ENCODE peak calls at places on chromosomes 12 and 14, in nine cellular contexts. One of them, this sample, is unnamed.

GRCh38 chr12:81863406-81863805 is 104.3 kb upstream of the PPFIA2 start:
- DNase-seq in tibial nerve: no peak
- DNase-seq in hepatocyte: no peak
- DNase-seq in OCI-LY7: no peak
- DNase-seq in heart right ventricle: no peak
- DNase-seq in colonic mucosa: no peak
- DNase-seq in lower leg skin: no peak
- DNase-seq in choroid plexus epithelial cell: peak
- DNase-seq in upper lobe of left lung: no peak
- DNase-seq in this sample: peak

GRCh38 chr14:60506985-60507829 is 1.7 kb upstream of the SIX6 start:
- DNase-seq in tibial nerve: no peak
- DNase-seq in choroid plexus epithelial cell: no peak
- DNase-seq in heart right ventricle: no peak
- DNase-seq in OCI-LY7: no peak
- DNase-seq in lower leg skin: no peak
- DNase-seq in colonic mucosa: no peak
- DNase-seq in upper lobe of left lung: peak
- DNase-seq in hepatocyte: no peak
- DNase-seq in this sample: no peak

GRCh38 chr14:56581041-56581727 is 1.6 kb downstream of the TMEM260 start:
- DNase-seq in tibial nerve: no peak
- DNase-seq in hepatocyte: no peak
- DNase-seq in colonic mucosa: no peak
- DNase-seq in upper lobe of left lung: no peak
- DNase-seq in lower leg skin: no peak
- DNase-seq in OCI-LY7: no peak
- DNase-seq in choroid plexus epithelial cell: no peak
- DNase-seq in heart right ventricle: no peak
- DNase-seq in this sample: no peak

GRCh38 chr14:86057018-86057667 is 527.2 kb downstream of the FLRT2 start:
- DNase-seq in heart right ventricle: no peak
- DNase-seq in lower leg skin: no peak
- DNase-seq in tibial nerve: peak
- DNase-seq in OCI-LY7: peak
- DNase-seq in hepatocyte: peak
- DNase-seq in colonic mucosa: no peak
- DNase-seq in upper lobe of left lung: no peak
- DNase-seq in choroid plexus epithelial cell: peak
- DNase-seq in this sample: peak

GRCh38 chr14:69010632-69011031 is 31.5 kb upstream of the ACTN1 start:
- DNase-seq in hepatocyte: no peak
- DNase-seq in choroid plexus epithelial cell: no peak
- DNase-seq in heart right ventricle: no peak
- DNase-seq in colonic mucosa: peak
- DNase-seq in tibial nerve: no peak
- DNase-seq in OCI-LY7: no peak
- DNase-seq in upper lobe of left lung: no peak
- DNase-seq in lower leg skin: no peak
- DNase-seq in this sample: no peak

GRCh38 chr12:111780615-111781014 is 13.9 kb downstream of the ALDH2 start:
- DNase-seq in OCI-LY7: no peak
- DNase-seq in choroid plexus epithelial cell: no peak
- DNase-seq in tibial nerve: no peak
- DNase-seq in lower leg skin: no peak
- DNase-seq in heart right ventricle: no peak
- DNase-seq in colonic mucosa: peak
- DNase-seq in hepatocyte: peak
- DNase-seq in upper lobe of left lung: no peak
- DNase-seq in this sample: no peak

GRCh38 chr12:47736216-47736615 is 10.9 kb upstream of the ENDOU start:
- DNase-seq in hepatocyte: no peak
- DNase-seq in choroid plexus epithelial cell: no peak
- DNase-seq in OCI-LY7: no peak
- DNase-seq in lower leg skin: no peak
- DNase-seq in upper lobe of left lung: no peak
- DNase-seq in tibial nerve: no peak
- DNase-seq in heart right ventricle: no peak
- DNase-seq in colonic mucosa: no peak
- DNase-seq in this sample: no peak

GRCh38 chr12:14138495-14138894 is 157.1 kb upstream of the GRIN2B start:
- DNase-seq in tibial nerve: no peak
- DNase-seq in hepatocyte: peak
- DNase-seq in heart right ventricle: no peak
- DNase-seq in OCI-LY7: peak
- DNase-seq in upper lobe of left lung: no peak
- DNase-seq in lower leg skin: no peak
- DNase-seq in choroid plexus epithelial cell: no peak
- DNase-seq in colonic mucosa: no peak
- DNase-seq in this sample: no peak

DNA sequence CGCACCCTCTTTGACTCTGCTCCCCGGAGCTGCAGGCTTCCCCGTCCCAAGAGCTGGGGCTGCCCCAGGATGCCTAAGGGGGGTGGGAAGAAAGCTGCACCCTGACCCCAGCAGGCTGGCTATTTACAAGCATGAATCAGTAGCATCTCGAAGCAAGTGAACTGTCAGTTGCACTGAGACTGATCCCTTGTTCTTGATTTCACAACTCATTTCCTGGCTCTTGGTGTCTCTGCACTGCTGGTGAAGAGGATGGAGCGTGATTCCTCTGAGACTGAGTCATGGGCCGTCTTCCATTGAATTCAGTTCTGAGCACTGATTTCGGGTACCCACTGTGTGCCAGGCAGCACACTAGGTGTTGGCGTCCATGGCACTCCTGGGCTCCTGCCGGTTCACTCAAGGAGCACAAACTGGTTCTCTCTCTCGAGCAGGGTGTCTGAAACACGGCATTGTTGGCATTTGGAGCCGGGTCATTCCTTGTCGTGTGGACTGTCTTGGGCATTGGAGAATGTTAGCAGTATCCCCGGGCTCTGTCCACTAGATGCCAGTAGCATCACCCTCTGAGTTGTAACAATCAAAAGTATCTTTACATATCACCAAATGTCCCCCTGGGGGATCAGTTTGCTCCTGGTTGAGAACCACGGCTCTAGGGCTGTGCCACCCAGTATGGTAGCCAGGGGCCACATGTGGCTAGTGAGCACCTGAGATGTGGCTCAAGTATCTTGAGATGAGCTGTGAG is 86.9 kb downstream of the RIN3 start:
- DNase-seq in colonic mucosa: no peak
- DNase-seq in lower leg skin: no peak
- DNase-seq in heart right ventricle: no peak
- DNase-seq in upper lobe of left lung: no peak
- DNase-seq in hepatocyte: no peak
- DNase-seq in tibial nerve: no peak
- DNase-seq in choroid plexus epithelial cell: peak
- DNase-seq in OCI-LY7: no peak
- DNase-seq in this sample: peak
- TF ChIP-seq CTCF in colonic mucosa: no peak
- TF ChIP-seq CTCF in lower leg skin: no peak
- TF ChIP-seq CTCF in heart right ventricle: no peak
- TF ChIP-seq CTCF in upper lobe of left lung: no peak
- TF ChIP-seq CTCF in hepatocyte: no peak
- TF ChIP-seq CTCF in tibial nerve: no peak
- TF ChIP-seq CTCF in choroid plexus epithelial cell: peak
- TF ChIP-seq CTCF in OCI-LY7: no peak
- TF ChIP-seq CTCF in this sample: peak

GRCh38 chr12:121214855-121215745 is 5.2 kb downstream of the P2RX4 start:
- DNase-seq in colonic mucosa: peak
- DNase-seq in hepatocyte: peak
- DNase-seq in heart right ventricle: no peak
- DNase-seq in OCI-LY7: no peak
- DNase-seq in lower leg skin: no peak
- DNase-seq in tibial nerve: no peak
- DNase-seq in choroid plexus epithelial cell: peak
- DNase-seq in upper lobe of left lung: no peak
- DNase-seq in this sample: peak
- H3K4me3 ChIP-seq in colonic mucosa: no peak
- H3K4me3 ChIP-seq in hepatocyte: no peak
- H3K4me3 ChIP-seq in heart right ventricle: no peak
- H3K4me3 ChIP-seq in OCI-LY7: no peak
- H3K4me3 ChIP-seq in lower leg skin: no peak
- H3K4me3 ChIP-seq in tibial nerve: no peak
- H3K4me3 ChIP-seq in choroid plexus epithelial cell: no peak
- H3K4me3 ChIP-seq in upper lobe of left lung: no peak
- H3K4me3 ChIP-seq in this sample: no peak

GRCh38 chr12:2460051-2460450 is 334.7 kb upstream of the FKBP4 start:
- DNase-seq in OCI-LY7: no peak
- DNase-seq in lower leg skin: no peak
- DNase-seq in choroid plexus epithelial cell: no peak
- DNase-seq in hepatocyte: no peak
- DNase-seq in heart right ventricle: no peak
- DNase-seq in tibial nerve: no peak
- DNase-seq in upper lobe of left lung: no peak
- DNase-seq in colonic mucosa: no peak
- DNase-seq in this sample: no peak
- TF ChIP-seq CTCF in OCI-LY7: no peak
- TF ChIP-seq CTCF in lower leg skin: no peak
- TF ChIP-seq CTCF in choroid plexus epithelial cell: no peak
- TF ChIP-seq CTCF in hepatocyte: no peak
- TF ChIP-seq CTCF in heart right ventricle: no peak
- TF ChIP-seq CTCF in tibial nerve: no peak
- TF ChIP-seq CTCF in upper lobe of left lung: no peak
- TF ChIP-seq CTCF in colonic mucosa: no peak
- TF ChIP-seq CTCF in this sample: no peak

GRCh38 chr14:72892879-72893635 is 844 bp downstream of the DPF3 start:
- DNase-seq in OCI-LY7: peak
- DNase-seq in choroid plexus epithelial cell: peak
- DNase-seq in tibial nerve: no peak
- DNase-seq in hepatocyte: peak
- DNase-seq in colonic mucosa: peak
- DNase-seq in lower leg skin: no peak
- DNase-seq in upper lobe of left lung: peak
- DNase-seq in heart right ventricle: peak
- DNase-seq in this sample: peak

GRCh38 chr14:72889366-72889765 is 4.5 kb downstream of the DPF3 start:
- DNase-seq in heart right ventricle: no peak
- DNase-seq in OCI-LY7: no peak
- DNase-seq in upper lobe of left lung: no peak
- DNase-seq in choroid plexus epithelial cell: no peak
- DNase-seq in tibial nerve: no peak
- DNase-seq in colonic mucosa: no peak
- DNase-seq in hepatocyte: no peak
- DNase-seq in lower leg skin: no peak
- DNase-seq in this sample: no peak

GRCh38 chr14:72892103-72892878 is 1.6 kb downstream of the DPF3 start:
- DNase-seq in heart right ventricle: peak
- DNase-seq in OCI-LY7: no peak
- DNase-seq in lower leg skin: no peak
- DNase-seq in upper lobe of left lung: peak
- DNase-seq in hepatocyte: peak
- DNase-seq in tibial nerve: no peak
- DNase-seq in colonic mucosa: peak
- DNase-seq in choroid plexus epithelial cell: peak
- DNase-seq in this sample: peak

GRCh38 chr14:72893636-72894322 is at the start of gene DPF3:
- DNase-seq in upper lobe of left lung: peak
- DNase-seq in heart right ventricle: peak
- DNase-seq in tibial nerve: peak
- DNase-seq in OCI-LY7: peak
- DNase-seq in choroid plexus epithelial cell: peak
- DNase-seq in hepatocyte: peak
- DNase-seq in colonic mucosa: peak
- DNase-seq in lower leg skin: peak
- DNase-seq in this sample: peak

GRCh38 chr14:72891666-72892102 is 2.2 kb downstream of the DPF3 start:
- DNase-seq in heart right ventricle: no peak
- DNase-seq in OCI-LY7: no peak
- DNase-seq in colonic mucosa: no peak
- DNase-seq in hepatocyte: no peak
- DNase-seq in lower leg skin: no peak
- DNase-seq in choroid plexus epithelial cell: no peak
- DNase-seq in upper lobe of left lung: peak
- DNase-seq in tibial nerve: no peak
- DNase-seq in this sample: no peak
- H3K4me3 ChIP-seq in heart right ventricle: peak
- H3K4me3 ChIP-seq in OCI-LY7: peak
- H3K4me3 ChIP-seq in colonic mucosa: peak
- H3K4me3 ChIP-seq in hepatocyte: peak
- H3K4me3 ChIP-seq in lower leg skin: no peak
- H3K4me3 ChIP-seq in choroid plexus epithelial cell: peak
- H3K4me3 ChIP-seq in upper lobe of left lung: peak
- H3K4me3 ChIP-seq in tibial nerve: peak
- H3K4me3 ChIP-seq in this sample: peak

DNA sequence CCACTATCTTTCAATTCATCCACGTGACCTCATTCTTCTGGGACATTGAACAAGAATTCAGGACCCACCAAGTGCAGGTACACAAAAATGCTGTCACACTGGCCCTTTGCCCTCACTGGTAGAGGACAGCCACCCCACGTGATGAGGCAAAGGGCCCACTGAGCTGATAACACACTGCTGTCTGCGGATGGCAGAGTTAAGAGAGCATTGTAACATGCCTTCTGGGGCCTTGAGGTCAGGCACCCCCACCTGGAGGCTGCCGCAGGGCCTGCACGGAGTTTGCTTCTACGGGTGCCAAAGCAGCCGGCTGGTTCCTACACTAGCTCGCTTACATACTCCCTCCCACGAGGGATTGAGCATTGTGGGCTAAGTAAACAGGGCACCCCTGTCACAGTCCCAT is 101.0 kb downstream of the LRIG3 start:
- DNase-seq in upper lobe of left lung: peak
- DNase-seq in lower leg skin: no peak
- DNase-seq in colonic mucosa: no peak
- DNase-seq in hepatocyte: peak
- DNase-seq in choroid plexus epithelial cell: no peak
- DNase-seq in heart right ventricle: peak
- DNase-seq in OCI-LY7: no peak
- DNase-seq in tibial nerve: no peak
- DNase-seq in this sample: no peak
- TF ChIP-seq CTCF in upper lobe of left lung: no peak
- TF ChIP-seq CTCF in lower leg skin: no peak
- TF ChIP-seq CTCF in colonic mucosa: no peak
- TF ChIP-seq CTCF in hepatocyte: no peak
- TF ChIP-seq CTCF in choroid plexus epithelial cell: no peak
- TF ChIP-seq CTCF in heart right ventricle: peak
- TF ChIP-seq CTCF in OCI-LY7: no peak
- TF ChIP-seq CTCF in tibial nerve: no peak
- TF ChIP-seq CTCF in this sample: no peak

GRCh38 chr14:66944872-66945271 is 244.4 kb upstream of the GARIN2 start:
- DNase-seq in upper lobe of left lung: no peak
- DNase-seq in colonic mucosa: no peak
- DNase-seq in OCI-LY7: peak
- DNase-seq in tibial nerve: no peak
- DNase-seq in lower leg skin: no peak
- DNase-seq in heart right ventricle: no peak
- DNase-seq in hepatocyte: peak
- DNase-seq in choroid plexus epithelial cell: peak
- DNase-seq in this sample: peak
- H3K4me3 ChIP-seq in upper lobe of left lung: no peak
- H3K4me3 ChIP-seq in colonic mucosa: no peak
- H3K4me3 ChIP-seq in OCI-LY7: no peak
- H3K4me3 ChIP-seq in tibial nerve: no peak
- H3K4me3 ChIP-seq in lower leg skin: no peak
- H3K4me3 ChIP-seq in heart right ventricle: no peak
- H3K4me3 ChIP-seq in hepatocyte: no peak
- H3K4me3 ChIP-seq in choroid plexus epithelial cell: no peak
- H3K4me3 ChIP-seq in this sample: no peak

GRCh38 chr12:130876758-130877157 is 4.9 kb downstream of the RAN start:
- DNase-seq in hepatocyte: no peak
- DNase-seq in tibial nerve: no peak
- DNase-seq in colonic mucosa: no peak
- DNase-seq in lower leg skin: no peak
- DNase-seq in choroid plexus epithelial cell: no peak
- DNase-seq in OCI-LY7: no peak
- DNase-seq in heart right ventricle: no peak
- DNase-seq in upper lobe of left lung: no peak
- DNase-seq in this sample: no peak
- TF ChIP-seq CTCF in hepatocyte: no peak
- TF ChIP-seq CTCF in tibial nerve: no peak
- TF ChIP-seq CTCF in colonic mucosa: no peak
- TF ChIP-seq CTCF in lower leg skin: no peak
- TF ChIP-seq CTCF in choroid plexus epithelial cell: peak
- TF ChIP-seq CTCF in OCI-LY7: peak
- TF ChIP-seq CTCF in heart right ventricle: no peak
- TF ChIP-seq CTCF in upper lobe of left lung: no peak
- TF ChIP-seq CTCF in this sample: no peak